ENCODE peak calls at places on chromosome 15, in six cellular contexts. P is mesenchymal stem cell, I is H9, L is IMR-90, V is neuronal stem cell, G is trophoblast cell. E is an unnamed sample.

GRCh38 chr15:42020713-42021273 is at the start of gene PLA2G4E:
- DNase-seq in P (no peak), I (no peak), L (no peak), V (no peak), G (no peak), E (no peak)

GRCh38 chr15:64067564-64068030 is 21.3 kb upstream of the DAPK2 start:
- DNase-seq in P (peak), I (peak), L (peak), V (peak), G (peak), E (peak)

GRCh38 chr15:93033434-93034045 is 55.5 kb downstream of the RGMA start:
- DNase-seq in P (no peak), I (no peak), L (no peak), V (no peak), G (no peak), E (no peak)

GRCh38 chr15:52317022-52317421 is 21.4 kb upstream of the MYO5C start:
- DNase-seq in P (no peak), I (no peak), L (no peak), V (no peak), G (no peak), E (no peak)

GRCh38 chr15:88904808-88905327 is 8.3 kb downstream of the MFGE8 start:
- DNase-seq in P (peak), I (peak), L (peak), V (peak), G (peak), E (peak)

GRCh38 chr15:88450125-88450798 is 16.9 kb downstream of the MRPL46 start:
- DNase-seq in P (peak), I (peak), L (peak), V (peak), G (peak), E (peak)

GRCh38 chr15:49225572-49226281 is 55.7 kb downstream of the GALK2 start:
- DNase-seq in P (peak), I (peak), L (peak), V (peak), G (peak), E (peak)

GRCh38 chr15:75801859-75802593 is 41.2 kb upstream of the UBE2Q2 start:
- DNase-seq in P (peak), I (peak), L (peak), V (peak), G (peak), E (peak)

GRCh38 chr15:62647195-62647865 is 395.2 kb upstream of the TPM1 start:
- DNase-seq in P (peak), I (no peak), L (peak), V (no peak), G (no peak), E (peak)

GRCh38 chr15:43285609-43286037 is 18.9 kb upstream of the TGM5 start:
- DNase-seq in P (peak), I (no peak), L (peak), V (peak), G (peak), E (peak)

GRCh38 chr15:62896380-62896866 is 146.1 kb upstream of the TPM1 start:
- DNase-seq in P (no peak), I (no peak), L (no peak), V (no peak), G (peak), E (peak)

GRCh38 chr15:69857686-69858391 is 239.9 kb downstream of the TLE3 start:
- DNase-seq in P (peak), I (no peak), L (no peak), V (no peak), G (peak), E (peak)

GRCh38 chr15:69854521-69855171 is 243.1 kb downstream of the TLE3 start:
- DNase-seq in P (peak), I (no peak), L (peak), V (no peak), G (peak), E (peak)

GRCh38 chr15:69855601-69856000 is 242.1 kb downstream of the TLE3 start:
- DNase-seq in P (peak), I (no peak), L (no peak), V (no peak), G (no peak), E (no peak)

GRCh38 chr15:69855172-69855562 is 242.6 kb downstream of the TLE3 start:
- DNase-seq in P (no peak), I (no peak), L (no peak), V (no peak), G (no peak), E (no peak)

DNA sequence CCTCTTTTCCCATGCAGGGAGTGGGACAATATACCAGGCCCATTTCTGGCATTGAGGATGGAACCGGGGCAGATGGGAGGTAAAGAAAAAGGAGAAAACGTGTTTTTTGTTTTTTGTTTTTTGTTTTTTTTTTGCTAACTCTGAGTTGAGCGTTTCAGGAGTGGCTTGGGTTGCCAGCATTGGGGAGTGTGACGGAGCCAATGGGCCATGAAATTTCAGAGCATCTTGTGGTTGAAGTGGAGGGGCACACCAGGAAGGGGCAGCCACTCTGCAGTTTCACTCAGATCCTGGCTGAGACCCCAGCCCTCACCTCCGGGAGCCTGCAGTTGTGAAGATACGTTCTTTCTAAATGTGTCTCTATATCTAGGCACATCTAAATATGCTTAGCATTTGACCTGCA is 240.5 kb downstream of the TLE3 start:
- DNase-seq in P (no peak), I (no peak), L (no peak), V (no peak), G (no peak), E (no peak)
- H3K4me2 ChIP-seq in P (no peak), I (no peak), L (no peak), V (no peak), G (no peak), E (no peak)

GRCh38 chr15:50685191-50685975 is 1.2 kb downstream of the TRPM7 start:
- DNase-seq in P (peak), I (no peak), L (peak), V (no peak), G (no peak), E (no peak)

GRCh38 chr15:50686468-50687301 is at the start of gene TRPM7:
- DNase-seq in P (peak), I (peak), L (peak), V (peak), G (peak), E (peak)

GRCh38 chr15:50687302-50687902 is 805 bp upstream of the TRPM7 start:
- DNase-seq in P (no peak), I (no peak), L (no peak), V (no peak), G (no peak), E (no peak)

GRCh38 chr15:50681467-50681866 is 5.1 kb downstream of the TRPM7 start:
- DNase-seq in P (no peak), I (no peak), L (no peak), V (no peak), G (no peak), E (no peak)

DNA sequence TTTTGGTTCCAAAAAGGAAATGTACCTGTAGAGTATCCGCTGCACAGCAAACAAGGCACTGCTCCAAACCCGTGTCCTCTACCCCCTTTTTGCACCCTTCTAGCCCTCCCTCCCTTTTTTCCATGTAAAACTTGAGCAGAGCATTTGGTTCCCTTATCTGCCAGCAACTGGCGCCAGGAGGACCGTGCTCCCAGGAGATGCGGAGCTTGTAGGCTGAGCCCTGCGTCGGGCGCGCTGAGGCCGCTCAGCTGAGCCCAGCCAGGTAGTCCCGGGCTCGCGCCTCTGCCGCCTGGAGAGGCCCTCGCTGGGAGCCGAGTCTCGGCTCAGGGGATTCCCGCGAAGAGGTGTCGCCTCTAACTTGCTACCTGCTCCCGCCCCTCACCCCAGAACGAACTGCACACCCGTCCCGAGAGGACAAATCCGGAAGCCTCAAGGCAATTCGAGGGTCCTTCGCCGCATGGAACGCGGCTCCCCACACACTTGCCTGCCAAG is 575 bp downstream of the TRPM7 start:
- DNase-seq in P (peak), I (peak), L (peak), V (no peak), G (peak), E (peak)
- H2BK120ac ChIP-seq in P (peak), I (no peak), L (peak), V (no peak), G (peak), E (no peak)

GRCh38 chr15:72797834-72798233 is 14.3 kb upstream of the ADPGK start:
- DNase-seq in P (no peak), I (no peak), L (no peak), V (no peak), G (no peak), E (no peak)
- H3K4me2 ChIP-seq in P (no peak), I (no peak), L (no peak), V (no peak), G (no peak), E (no peak)

DNA sequence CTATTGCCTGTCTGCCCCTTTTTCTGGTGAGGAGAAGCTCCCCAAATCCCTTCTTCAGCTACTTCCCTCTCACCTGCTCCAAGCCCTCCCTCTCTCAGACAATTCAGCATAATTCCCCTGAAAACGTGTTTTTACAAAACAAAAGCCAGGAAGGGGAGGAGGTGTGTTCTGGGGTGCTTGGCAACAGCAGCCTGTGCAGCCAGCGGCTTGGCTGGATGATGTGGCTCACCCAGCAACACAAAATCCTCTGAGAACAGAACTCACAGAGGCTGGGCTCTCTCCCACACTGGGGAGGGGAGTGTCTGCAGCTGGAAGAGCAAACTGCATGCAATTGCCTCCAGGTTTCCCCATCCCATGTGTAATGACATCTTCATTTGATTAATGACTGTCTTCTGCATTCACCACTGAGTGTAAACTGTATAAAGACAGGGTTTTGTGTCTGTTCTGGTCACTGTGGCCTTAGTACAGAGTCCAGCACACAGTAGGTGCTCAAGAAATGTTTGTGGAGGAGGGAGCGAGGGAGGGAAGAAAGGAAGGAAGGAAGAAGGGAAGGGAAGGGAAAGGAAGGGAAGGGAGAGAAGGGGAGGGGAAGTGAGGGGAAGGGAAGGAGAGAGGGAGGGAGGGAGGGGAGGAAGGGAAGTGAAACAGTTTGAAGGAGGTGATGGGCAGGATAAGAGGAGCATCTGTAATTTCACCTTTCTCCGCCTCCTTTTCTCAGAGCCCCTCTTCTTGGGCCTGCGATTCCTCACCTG is 70.1 kb upstream of the GLCE start:
- DNase-seq in P (peak), I (peak), L (peak), V (no peak), G (no peak), E (peak)
- H2BK120ac ChIP-seq in P (no peak), I (no peak), L (no peak), V (no peak), G (no peak), E (no peak)

GRCh38 chr15:57607570-57608000 is 15.9 kb downstream of the MYZAP start:
- DNase-seq in P (peak), I (no peak), L (no peak), V (no peak), G (peak), E (no peak)
- H3K4me2 ChIP-seq in P (no peak), I (no peak), L (no peak), V (no peak), G (no peak), E (no peak)

GRCh38 chr15:58049520-58050227 is 15.8 kb downstream of the ALDH1A2 start:
- DNase-seq in P (no peak), I (no peak), L (no peak), V (no peak), G (no peak), E (no peak)

GRCh38 chr15:58043192-58043903 is 22.2 kb downstream of the ALDH1A2 start:
- DNase-seq in P (peak), I (no peak), L (peak), V (no peak), G (peak), E (peak)

GRCh38 chr15:58047149-58047548 is 18.4 kb downstream of the ALDH1A2 start:
- DNase-seq in P (no peak), I (no peak), L (no peak), V (no peak), G (no peak), E (no peak)

GRCh38 chr15:58048261-58048660 is 17.2 kb downstream of the ALDH1A2 start:
- DNase-seq in P (no peak), I (no peak), L (no peak), V (no peak), G (no peak), E (no peak)

DNA sequence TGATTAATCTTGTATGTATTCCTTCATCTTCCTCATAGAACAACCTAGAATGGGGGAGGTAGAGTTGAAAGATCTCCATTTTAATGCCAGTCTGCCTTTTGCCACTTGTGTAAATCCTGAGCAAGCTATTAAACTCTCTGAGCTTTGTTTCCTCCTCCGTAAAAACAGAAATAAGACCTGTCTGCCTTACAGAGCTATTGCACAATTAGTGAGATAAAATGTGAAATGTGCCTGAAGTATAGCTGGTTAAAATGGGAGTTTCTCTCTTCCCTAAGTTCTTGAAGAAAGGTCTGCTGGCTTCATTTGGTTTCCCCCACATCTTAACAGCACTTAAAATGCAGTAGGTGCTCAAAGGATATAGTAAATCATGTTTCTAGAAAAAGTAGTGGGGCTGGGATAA is 19.0 kb downstream of the ALDH1A2 start:
- DNase-seq in P (no peak), I (no peak), L (no peak), V (no peak), G (no peak), E (no peak)
- H2BK120ac ChIP-seq in P (no peak), I (no peak), L (no peak), V (no peak), G (no peak), E (no peak)

DNA sequence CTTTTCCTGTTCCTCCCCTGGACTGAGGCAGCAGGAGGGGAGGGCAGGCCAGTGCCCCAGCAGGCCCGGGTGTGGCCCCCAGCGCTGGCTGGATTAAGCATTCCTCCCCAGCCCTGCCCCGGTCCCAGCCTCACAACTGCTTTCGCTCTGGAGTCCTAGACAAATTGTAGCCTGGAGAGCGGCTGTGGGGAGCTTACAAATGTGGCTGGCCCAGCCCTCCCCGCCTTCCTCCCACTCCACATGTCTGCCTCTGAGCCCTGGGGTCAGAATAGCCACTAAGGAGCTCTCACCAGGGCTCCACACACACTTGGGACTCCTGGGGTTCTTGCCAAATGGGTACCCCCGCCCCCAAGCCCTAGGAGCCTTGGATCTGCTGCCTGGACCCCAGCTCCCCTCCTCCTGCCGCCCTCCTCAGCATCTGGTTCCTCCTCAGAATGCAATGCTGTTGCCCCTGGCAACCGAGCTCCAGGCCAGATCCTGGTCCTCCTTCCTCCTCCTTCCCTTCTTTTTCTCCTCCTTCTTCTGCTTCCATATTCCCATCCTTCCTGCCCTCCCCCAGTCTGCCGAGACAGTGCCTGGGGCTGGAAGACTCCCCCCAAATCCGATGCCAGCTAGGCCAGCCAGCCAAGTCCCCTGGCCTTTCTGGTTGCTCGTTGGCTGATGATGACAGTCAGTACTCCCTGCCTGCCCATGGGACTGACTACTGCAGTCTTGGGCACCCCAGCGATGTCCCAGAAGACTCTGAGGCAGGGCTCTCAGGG is 91.1 kb downstream of the LINGO1 start:
- DNase-seq in P (peak), I (no peak), L (peak), V (no peak), G (no peak), E (peak)
- H3K4me2 ChIP-seq in P (no peak), I (no peak), L (no peak), V (no peak), G (no peak), E (no peak)